ENCODE peak calls at places on chromosomes 16 and 17, in seven cellular contexts. O, W, F, Z, D, L and S are unnamed samples.

GRCh38 chr17:77089118-77089477 is 51.7 kb upstream of the SEC14L1 start:
- DNase-seq in O (no peak), W (no peak), F (no peak), Z (peak), D (no peak), L (peak), S (no peak)

GRCh38 chr17:37791434-37791833 is 46.6 kb upstream of the HNF1B start:
- DNase-seq in O (peak), W (peak), F (no peak), Z (peak), D (no peak), L (no peak), S (no peak)

GRCh38 chr17:29412780-29413565 is 22.8 kb downstream of the TAOK1 start:
- DNase-seq in O (no peak), W (no peak), F (no peak), Z (no peak), D (no peak), L (no peak), S (no peak)

GRCh38 chr17:83162035-83162745 is 82.8 kb downstream of the METRNL start:
- DNase-seq in O (no peak), W (peak), F (no peak), Z (no peak), D (no peak), L (no peak), S (no peak)

GRCh38 chr16:57478396-57479024 is 7.8 kb downstream of the DOK4 start:
- DNase-seq in O (no peak), W (no peak), F (no peak), Z (no peak), D (no peak), L (no peak), S (no peak)

GRCh38 chr16:82681592-82681991 is 54.8 kb downstream of the CDH13 start:
- DNase-seq in O (no peak), W (no peak), F (no peak), Z (no peak), D (no peak), L (no peak), S (no peak)

GRCh38 chr17:57004944-57005579 is 27.1 kb downstream of the SCPEP1 start:
- DNase-seq in O (no peak), W (peak), F (no peak), Z (no peak), D (no peak), L (peak), S (no peak)

GRCh38 chr17:35087731-35088646 is 24.5 kb upstream of the RFFL start:
- DNase-seq in O (peak), W (peak), F (peak), Z (peak), D (no peak), L (peak), S (peak)

GRCh38 chr17:37671813-37672544 is 28.7 kb upstream of the DDX52 start:
- DNase-seq in O (no peak), W (no peak), F (peak), Z (no peak), D (no peak), L (no peak), S (no peak)

GRCh38 chr17:70636517-70637133 is 467.3 kb downstream of the KCNJ2 start:
- DNase-seq in O (peak), W (peak), F (no peak), Z (peak), D (no peak), L (no peak), S (no peak)

GRCh38 chr17:80246266-80246681 is 14.4 kb upstream of the RNF213 start:
- DNase-seq in O (no peak), W (no peak), F (no peak), Z (no peak), D (no peak), L (no peak), S (no peak)

GRCh38 chr17:29237476-29238132 is 9.1 kb upstream of the CRYBA1 start:
- DNase-seq in O (no peak), W (no peak), F (peak), Z (no peak), D (no peak), L (no peak), S (no peak)

GRCh38 chr17:83173180-83173996 is 94.0 kb downstream of the METRNL start:
- DNase-seq in O (no peak), W (no peak), F (no peak), Z (no peak), D (peak), L (no peak), S (no peak)

GRCh38 chr16:5502467-5502869 is 404.9 kb upstream of the EEF2KMT start:
- DNase-seq in O (no peak), W (no peak), F (no peak), Z (no peak), D (no peak), L (peak), S (peak)

GRCh38 chr16:67431077-67431804 is at the start of gene HSD11B2:
- DNase-seq in O (no peak), W (peak), F (peak), Z (no peak), D (no peak), L (peak), S (peak)

GRCh38 chr16:19136549-19137196 is 22.9 kb downstream of the ITPRIPL2 start:
- DNase-seq in O (no peak), W (no peak), F (peak), Z (no peak), D (no peak), L (peak), S (no peak)

GRCh38 chr16:66900721-66901441 is 17.8 kb downstream of the CDH16 start:
- DNase-seq in O (no peak), W (no peak), F (no peak), Z (no peak), D (no peak), L (peak), S (no peak)

GRCh38 chr17:68398731-68399637 is 58.3 kb downstream of the WIPI1 start:
- DNase-seq in O (no peak), W (peak), F (peak), Z (peak), D (no peak), L (peak), S (no peak)

GRCh38 chr17:9002236-9002609 is 19.1 kb upstream of the NTN1 start:
- DNase-seq in O (no peak), W (no peak), F (no peak), Z (no peak), D (no peak), L (no peak), S (no peak)

GRCh38 chr17:17784599-17785264 is 52.1 kb downstream of the SREBF1 start:
- DNase-seq in O (no peak), W (no peak), F (no peak), Z (peak), D (no peak), L (peak), S (no peak)

GRCh38 chr16:85626191-85626951 is 13.2 kb downstream of the GSE1 start:
- DNase-seq in O (no peak), W (no peak), F (no peak), Z (no peak), D (no peak), L (no peak), S (no peak)

GRCh38 chr17:63696381-63696961 is 3.5 kb downstream of the LIMD2 start:
- DNase-seq in O (peak), W (no peak), F (no peak), Z (peak), D (no peak), L (no peak), S (no peak)

GRCh38 chr16:23362460-23363317 is 60.6 kb downstream of the SCNN1B start:
- DNase-seq in O (no peak), W (peak), F (peak), Z (no peak), D (peak), L (peak), S (no peak)

GRCh38 chr16:30068333-30068732 is 2.8 kb downstream of the ALDOA start:
- DNase-seq in O (no peak), W (no peak), F (no peak), Z (no peak), D (no peak), L (no peak), S (no peak)
- H3K4me3 ChIP-seq in O (no peak), W (no peak), F (no peak), Z (no peak), D (no peak), L (no peak), S (no peak)

GRCh38 chr16:65353183-65353582 is 231.3 kb upstream of the CDH11 start:
- DNase-seq in O (no peak), W (no peak), F (no peak), Z (no peak), D (no peak), L (no peak), S (no peak)

GRCh38 chr16:65355706-65356105 is 233.8 kb upstream of the CDH11 start:
- DNase-seq in O (no peak), W (no peak), F (no peak), Z (no peak), D (no peak), L (no peak), S (no peak)
- H3K27ac ChIP-seq in O (no peak), W (no peak), F (no peak), Z (no peak), D (no peak), L (no peak), S (no peak)

GRCh38 chr16:27217256-27217655 is 13.9 kb downstream of the KDM8 start:
- DNase-seq in O (no peak), W (no peak), F (no peak), Z (no peak), D (no peak), L (no peak), S (peak)
- H3K4me3 ChIP-seq in O (no peak), W (no peak), F (no peak), Z (no peak), D (no peak), L (no peak), S (peak)

GRCh38 chr16:8996891-8997290 is 33.2 kb upstream of the USP7 start:
- DNase-seq in O (no peak), W (no peak), F (no peak), Z (no peak), D (no peak), L (no peak), S (no peak)
- H3K27ac ChIP-seq in O (no peak), W (no peak), F (no peak), Z (no peak), D (no peak), L (no peak), S (no peak)

DNA sequence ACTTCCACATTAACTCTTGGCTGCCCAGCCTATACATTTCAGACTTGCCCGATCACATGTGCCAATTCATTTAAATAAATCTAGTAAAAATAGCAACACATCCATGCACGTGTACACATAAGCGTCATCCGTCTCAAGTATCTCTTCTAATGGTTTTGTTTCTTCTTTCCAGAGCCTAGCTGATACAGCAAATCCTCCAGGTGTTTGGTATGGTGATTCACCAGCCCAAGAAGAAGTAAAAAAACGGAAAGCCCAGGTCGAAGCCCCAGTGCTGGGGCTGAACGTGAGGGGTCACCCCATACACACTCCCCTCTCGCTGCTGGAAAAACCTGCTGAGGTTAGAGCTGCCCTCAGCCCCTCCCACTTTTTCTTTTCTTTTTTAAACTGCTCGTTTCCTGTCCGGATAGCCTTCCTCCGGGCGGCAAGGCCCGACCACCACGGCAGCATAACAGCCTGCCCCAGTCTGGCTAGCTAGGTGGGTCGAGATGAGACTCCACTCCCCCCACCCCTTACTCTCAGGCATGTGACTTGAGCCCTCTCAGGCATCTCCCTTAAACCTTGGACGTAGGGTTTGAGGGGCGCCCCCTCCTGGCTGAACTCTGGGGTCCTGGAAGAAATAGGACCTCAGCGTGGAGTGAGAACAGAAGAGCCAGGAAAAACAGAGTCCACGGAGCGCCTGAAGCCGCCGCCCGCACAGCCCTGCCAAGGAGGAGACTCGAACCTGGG is 13.9 kb upstream of the OR1F1 start:
- DNase-seq in O (no peak), W (no peak), F (no peak), Z (no peak), D (no peak), L (no peak), S (no peak)
- H3K4me3 ChIP-seq in O (no peak), W (no peak), F (peak), Z (no peak), D (no peak), L (no peak), S (no peak)

GRCh38 chr17:81582341-81582740 is 30.2 kb upstream of the FAAP100 start:
- DNase-seq in O (no peak), W (no peak), F (no peak), Z (no peak), D (no peak), L (no peak), S (no peak)
- H3K27ac ChIP-seq in O (no peak), W (no peak), F (no peak), Z (no peak), D (no peak), L (no peak), S (no peak)

DNA sequence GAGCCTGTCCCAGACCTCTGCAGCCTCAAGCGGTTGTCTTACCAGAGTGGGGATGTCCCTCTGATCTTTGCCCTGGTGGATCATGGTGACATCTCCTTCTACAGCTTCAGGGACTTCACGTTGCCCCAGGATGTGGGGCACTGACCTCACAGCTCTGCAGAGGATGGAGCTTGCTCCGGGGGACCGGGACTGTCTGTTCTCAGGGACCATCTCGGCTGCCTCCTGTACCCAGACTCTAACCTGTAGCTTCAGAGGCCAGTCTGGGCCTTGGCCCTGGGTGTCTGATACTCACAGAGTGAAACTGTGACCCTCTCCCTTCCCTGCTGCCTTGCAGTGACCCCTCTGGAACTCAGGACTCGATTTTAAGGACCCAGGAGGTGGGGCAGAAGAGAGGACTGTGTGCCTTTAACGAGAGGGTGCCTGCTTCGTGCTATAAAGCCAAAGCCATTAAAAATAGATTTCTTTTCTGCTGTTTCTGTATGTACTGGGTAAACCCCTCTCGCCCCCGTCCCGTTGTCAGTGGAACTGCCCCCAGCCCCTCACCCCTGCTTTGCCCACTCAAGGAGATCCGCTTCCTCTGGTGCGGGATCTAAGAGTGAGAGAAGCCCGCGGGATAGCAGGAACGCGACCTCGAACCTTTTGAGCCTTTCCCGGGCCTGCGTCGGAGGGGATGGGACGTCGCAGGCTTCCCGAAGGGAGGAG is 1.1 kb upstream of the LLGL2 start:
- DNase-seq in O (no peak), W (no peak), F (no peak), Z (no peak), D (no peak), L (no peak), S (no peak)
- H3K4me3 ChIP-seq in O (peak), W (peak), F (peak), Z (no peak), D (peak), L (peak), S (peak)

GRCh38 chr17:1755993-1756306 is 5.9 kb upstream of the SERPINF1 start:
- DNase-seq in O (no peak), W (no peak), F (no peak), Z (no peak), D (no peak), L (no peak), S (no peak)
- H3K27ac ChIP-seq in O (no peak), W (no peak), F (no peak), Z (no peak), D (no peak), L (no peak), S (no peak)

GRCh38 chr17:4584125-4584834 is at the start of gene SMTNL2:
- DNase-seq in O (no peak), W (no peak), F (no peak), Z (no peak), D (no peak), L (no peak), S (no peak)
- H3K4me3 ChIP-seq in O (no peak), W (peak), F (no peak), Z (no peak), D (peak), L (peak), S (peak)